ENCODE peak calls at places on chromosomes 13 and 19, in nine cellular contexts. V is NCI-H1092 treated with DMSO at 0.1 percent for 48 hours; T is caudate nucleus; K is heart left ventricle; M is fibroblast of lung; F is T-helper 9 cell; X is DMS79; G is stimulated activated CD4-positive, alpha-beta T cell treated with anti-CD3 and anti-CD28 coated beads, Interleukin-15, amount 100 ng/mL, for 1 hour; Z is GM10248. Q is an unnamed sample.

GRCh38 chr13:25085125-25085742 is 10.7 kb upstream of the PABPC3 start:
- DNase-seq in K (no peak), V (peak), T (no peak), X (no peak), F (no peak), G (no peak), M (peak), Z (peak), Q (peak)

GRCh38 chr19:45100797-45101196 is 7.8 kb downstream of the PPP1R37 start:
- DNase-seq in X (no peak), G (no peak), V (no peak), K (no peak), Z (no peak), F (no peak), M (peak), T (no peak), Q (peak)

GRCh38 chr13:75787249-75787940 is 151.3 kb downstream of the LMO7 start:
- DNase-seq in T (no peak), M (no peak), F (no peak), Z (no peak), G (no peak), V (no peak), X (no peak), K (no peak), Q (peak)

GRCh38 chr13:48775804-48776203 is 122.1 kb downstream of the CYSLTR2 start:
- DNase-seq in M (peak), T (no peak), F (no peak), X (no peak), G (no peak), V (no peak), K (no peak), Z (no peak), Q (peak)

GRCh38 chr13:75414036-75414827 is 67.7 kb downstream of the TBC1D4 start:
- DNase-seq in Z (no peak), T (no peak), F (no peak), G (no peak), V (no peak), M (no peak), X (no peak), K (no peak), Q (no peak)

GRCh38 chr13:25930655-25931054 is 121.2 kb downstream of the SHISA2 start:
- DNase-seq in F (no peak), V (no peak), K (no peak), T (no peak), M (no peak), G (no peak), Z (no peak), X (no peak), Q (no peak)

GRCh38 chr19:33303791-33304759 is 1.7 kb upstream of the CEBPA start:
- DNase-seq in T (no peak), G (no peak), Z (no peak), K (no peak), M (peak), V (no peak), F (no peak), X (no peak), Q (no peak)

GRCh38 chr19:33174186-33174585 is 19.9 kb upstream of the LRP3 start:
- DNase-seq in X (no peak), G (no peak), V (no peak), Z (no peak), K (no peak), T (no peak), F (no peak), M (no peak), Q (no peak)

GRCh38 chr13:77028202-77028601 is 1.2 kb upstream of the FBXL3 start:
- DNase-seq in T (no peak), M (peak), X (no peak), F (no peak), Z (no peak), V (no peak), G (no peak), K (peak), Q (no peak)

GRCh38 chr19:1520203-1520780 is 3.6 kb upstream of the PLK5 start:
- DNase-seq in X (no peak), F (no peak), K (no peak), M (no peak), Z (no peak), T (no peak), G (no peak), V (no peak), Q (no peak)

GRCh38 chr19:40718774-40719391 is 2.0 kb downstream of the ITPKC start:
- DNase-seq in K (peak), Z (no peak), V (no peak), T (no peak), X (peak), M (peak), F (no peak), G (no peak), Q (peak)

GRCh38 chr13:56755181-56755580 is 385.5 kb upstream of the PRR20A start:
- DNase-seq in Z (no peak), K (no peak), M (no peak), F (no peak), V (no peak), T (no peak), G (no peak), X (no peak), Q (no peak)